ENCODE peak calls at places on chromosomes 11 and 22, in ten cellular contexts. K is naive thymus-derived CD4-positive, alpha-beta T cell; X is stimulated activated naive CD8-positive, alpha-beta T cell treated with anti-CD3 and anti-CD28 coated beads, Interleukin-15, Interleukin-2, amounts not matched to agents 100 U/mL and 50 U/mL, for 24 hours; R is activated naive CD4-positive, alpha-beta T cell treated with Interleukin-2 at 50 U/mL for 16 hours; L is NCI-H1694 treated with DMSO at 0.1 percent for 48 hours; B is gastrocnemius medialis; V is NCI-H1105; D is DMS 273 treated with DMSO at 0.1 percent for 48 hours; W is NCI-H446; O is activated T-cell treated with anti-CD3 and anti-CD28 coated beads for 48 hours. P is an unnamed sample.
A peak's percentile ranks its signal among the peaks of the same experiment; 100 is the strongest.

GRCh38 chr22:49321477-49322055 is 506.1 kb downstream of the BRD1 start:
- DNase-seq in B (no peak), L (no peak), V (no peak), D (no peak), W (no peak), K (no peak), O (no peak), X (no peak), R (no peak), P (no peak)

GRCh38 chr11:12050911-12051667 is 42.7 kb upstream of the DKK3 start:
- DNase-seq in B (no peak), D (no peak), W (no peak), L (no peak), X (no peak), O (no peak), R (no peak), K (no peak), V (no peak), P (no peak)

GRCh38 chr11:125621995-125622394 is 3.0 kb upstream of the CHEK1 start:
- DNase-seq in D (no peak), W (no peak), K (no peak), O (no peak), B (no peak), X (no peak), R (no peak), V (no peak), L (no peak), P (no peak)

GRCh38 chr11:60952742-60953170 is 780 bp upstream of the SLC15A3 start:
- DNase-seq in X (no peak), V (no peak), W (no peak), K (no peak), R (no peak), B (no peak), L (no peak), O (no peak), D (no peak), P (no peak)

GRCh38 chr22:43883012-43883661 is 8.7 kb downstream of the PNPLA5 start:
- DNase-seq in X (peak; percentile 62), O (peak; percentile 41), K (no peak), D (peak; percentile 26), V (peak; percentile 55), R (peak; percentile 37), L (peak; percentile 77), W (no peak), B (no peak), P (peak; percentile 31)

GRCh38 chr11:20026629-20027545 is 133.4 kb downstream of the DBX1 start:
- DNase-seq in O (no peak), V (peak; percentile 83), D (no peak), W (no peak), B (no peak), R (no peak), L (no peak), K (no peak), X (no peak), P (no peak)

GRCh38 chr11:76980196-76980595 is 54.0 kb upstream of the B3GNT6 start:
- DNase-seq in V (no peak), L (no peak), X (no peak), O (no peak), K (no peak), D (no peak), R (no peak), W (no peak), B (no peak), P (no peak)

GRCh38 chr22:27318516-27318915 is 483.0 kb downstream of the MN1 start:
- DNase-seq in R (no peak), O (no peak), B (no peak), X (no peak), D (no peak), V (no peak), W (no peak), K (no peak), L (no peak), P (no peak)

GRCh38 chr22:34319346-34319745 is 399.1 kb upstream of the LARGE1 start:
- DNase-seq in X (no peak), V (no peak), O (no peak), W (no peak), L (no peak), R (no peak), D (no peak), B (no peak), K (no peak), P (no peak)

GRCh38 chr11:130979386-130979972 is 63.2 kb upstream of the SNX19 start:
- DNase-seq in K (no peak), D (no peak), R (no peak), L (no peak), O (no peak), B (no peak), V (peak; percentile 23), W (no peak), X (no peak), P (no peak)

GRCh38 chr22:30655532-30655931 is 12.1 kb downstream of the DUSP18 start:
- DNase-seq in K (no peak), W (no peak), R (no peak), D (no peak), V (no peak), B (no peak), L (no peak), X (no peak), O (no peak), P (no peak)

GRCh38 chr22:47628477-47629272 is 866.2 kb downstream of the TBC1D22A start:
- DNase-seq in V (no peak), K (no peak), X (no peak), W (no peak), D (no peak), O (no peak), R (no peak), B (no peak), L (no peak), P (no peak)

GRCh38 chr22:38706101-38706884 is 549 bp downstream of the GTPBP1 start:
- DNase-seq in O (peak; percentile 22), K (no peak), W (no peak), B (no peak), L (no peak), V (peak; percentile 18), X (peak; percentile 51), D (no peak), R (peak; percentile 48), P (no peak)

GRCh38 chr11:93540337-93540736 is 2.9 kb downstream of the SMCO4 start:
- DNase-seq in L (no peak), B (no peak), K (no peak), D (no peak), X (no peak), R (no peak), W (no peak), O (no peak), V (no peak), P (no peak)

GRCh38 chr22:17266261-17266971 is 47.2 kb upstream of the ADA2 start:
- DNase-seq in B (peak; percentile 13), R (no peak), X (no peak), L (peak; percentile 75), V (peak; percentile 77), K (no peak), W (no peak), D (peak; percentile 45), O (no peak), P (no peak)

GRCh38 chr11:126385991-126386728 is 30.7 kb downstream of the ST3GAL4 start:
- DNase-seq in D (no peak), W (no peak), X (no peak), B (no peak), L (no peak), K (no peak), R (no peak), V (no peak), O (no peak), P (no peak)

GRCh38 chr22:44659140-44659539 is 42.9 kb upstream of the PRR5 start:
- DNase-seq in X (no peak), V (no peak), R (no peak), K (no peak), W (no peak), O (no peak), D (no peak), L (peak; percentile 57), B (peak; percentile 40), P (no peak)

P was measured in stimulated activated naive B cell treated with anti-CD40 and anti-IgM and Interleukin-4, amounts not matched to agents 10 μg/mL and 1 μg/mL and 100 μg/mL, for 72 hours.